ENCODE peak calls at places on chromosome 13, in ten cellular contexts. One of them, this sample, is unnamed.

GRCh38 chr13:24208314-24208713 is 47.8 kb downstream of the SPATA13 start:
- DNase-seq in gastrocnemius medialis: no peak
- DNase-seq in myocyte: peak; percentile 83
- DNase-seq in GDM1: no peak
- DNase-seq in Daoy: peak; percentile 80
- DNase-seq in NCI-H774: no peak
- DNase-seq in activated CD4-positive, CD25-positive, alpha-beta regulatory T cell treated with anti-CD3 and anti-CD28 coated beads, Interleukin-2, amount 50 U/mL, for 16 hours: no peak
- DNase-seq in left ventricle myocardium superior: no peak
- DNase-seq in effector memory CD8-positive, alpha-beta T cell: no peak
- DNase-seq in Calu3: no peak
- DNase-seq in this sample: no peak

GRCh38 chr13:45540864-45541263 is 74.7 kb downstream of the ERICH6B start:
- DNase-seq in NCI-H774: no peak
- DNase-seq in Calu3: no peak
- DNase-seq in gastrocnemius medialis: no peak
- DNase-seq in myocyte: no peak
- DNase-seq in activated CD4-positive, CD25-positive, alpha-beta regulatory T cell treated with anti-CD3 and anti-CD28 coated beads, Interleukin-2, amount 50 U/mL, for 16 hours: no peak
- DNase-seq in effector memory CD8-positive, alpha-beta T cell: no peak
- DNase-seq in GDM1: no peak
- DNase-seq in left ventricle myocardium superior: no peak
- DNase-seq in Daoy: no peak
- DNase-seq in this sample: no peak

GRCh38 chr13:43246382-43246781 is 223.0 kb downstream of the DNAJC15 start:
- DNase-seq in myocyte: no peak
- DNase-seq in GDM1: no peak
- DNase-seq in NCI-H774: no peak
- DNase-seq in effector memory CD8-positive, alpha-beta T cell: no peak
- DNase-seq in Daoy: no peak
- DNase-seq in gastrocnemius medialis: no peak
- DNase-seq in Calu3: no peak
- DNase-seq in left ventricle myocardium superior: no peak
- DNase-seq in activated CD4-positive, CD25-positive, alpha-beta regulatory T cell treated with anti-CD3 and anti-CD28 coated beads, Interleukin-2, amount 50 U/mL, for 16 hours: no peak
- DNase-seq in this sample: no peak

GRCh38 chr13:28344163-28344562 is 150.8 kb downstream of the FLT1 start:
- DNase-seq in left ventricle myocardium superior: no peak
- DNase-seq in Daoy: no peak
- DNase-seq in myocyte: no peak
- DNase-seq in GDM1: no peak
- DNase-seq in effector memory CD8-positive, alpha-beta T cell: no peak
- DNase-seq in Calu3: no peak
- DNase-seq in NCI-H774: no peak
- DNase-seq in activated CD4-positive, CD25-positive, alpha-beta regulatory T cell treated with anti-CD3 and anti-CD28 coated beads, Interleukin-2, amount 50 U/mL, for 16 hours: no peak
- DNase-seq in gastrocnemius medialis: no peak
- DNase-seq in this sample: no peak

GRCh38 chr13:33927315-33927714 is 109.4 kb downstream of the RFC3 start:
- DNase-seq in GDM1: no peak
- DNase-seq in myocyte: peak; percentile 32
- DNase-seq in gastrocnemius medialis: no peak
- DNase-seq in effector memory CD8-positive, alpha-beta T cell: no peak
- DNase-seq in NCI-H774: no peak
- DNase-seq in Daoy: peak; percentile 22
- DNase-seq in activated CD4-positive, CD25-positive, alpha-beta regulatory T cell treated with anti-CD3 and anti-CD28 coated beads, Interleukin-2, amount 50 U/mL, for 16 hours: no peak
- DNase-seq in left ventricle myocardium superior: no peak
- DNase-seq in Calu3: no peak
- DNase-seq in this sample: no peak

GRCh38 chr13:76638882-76639281 is 247.3 kb downstream of the KCTD12 start:
- DNase-seq in gastrocnemius medialis: no peak
- DNase-seq in myocyte: no peak
- DNase-seq in Calu3: no peak
- DNase-seq in left ventricle myocardium superior: no peak
- DNase-seq in activated CD4-positive, CD25-positive, alpha-beta regulatory T cell treated with anti-CD3 and anti-CD28 coated beads, Interleukin-2, amount 50 U/mL, for 16 hours: no peak
- DNase-seq in NCI-H774: no peak
- DNase-seq in Daoy: no peak
- DNase-seq in effector memory CD8-positive, alpha-beta T cell: no peak
- DNase-seq in GDM1: no peak
- DNase-seq in this sample: no peak

GRCh38 chr13:100128373-100128772 is 39.5 kb downstream of the PCCA start:
- DNase-seq in myocyte: no peak
- DNase-seq in gastrocnemius medialis: no peak
- DNase-seq in activated CD4-positive, CD25-positive, alpha-beta regulatory T cell treated with anti-CD3 and anti-CD28 coated beads, Interleukin-2, amount 50 U/mL, for 16 hours: no peak
- DNase-seq in Daoy: peak; percentile 61
- DNase-seq in effector memory CD8-positive, alpha-beta T cell: no peak
- DNase-seq in left ventricle myocardium superior: no peak
- DNase-seq in GDM1: peak; percentile 10
- DNase-seq in Calu3: no peak
- DNase-seq in NCI-H774: no peak
- DNase-seq in this sample: no peak

GRCh38 chr13:20570540-20570939 is 3.6 kb downstream of the IFT88 start:
- DNase-seq in Daoy: no peak
- DNase-seq in myocyte: no peak
- DNase-seq in effector memory CD8-positive, alpha-beta T cell: no peak
- DNase-seq in GDM1: no peak
- DNase-seq in gastrocnemius medialis: no peak
- DNase-seq in activated CD4-positive, CD25-positive, alpha-beta regulatory T cell treated with anti-CD3 and anti-CD28 coated beads, Interleukin-2, amount 50 U/mL, for 16 hours: no peak
- DNase-seq in Calu3: no peak
- DNase-seq in NCI-H774: no peak
- DNase-seq in left ventricle myocardium superior: no peak
- DNase-seq in this sample: no peak

GRCh38 chr13:65594255-65594654 is 1635.9 kb downstream of the PCDH9 start:
- DNase-seq in NCI-H774: no peak
- DNase-seq in gastrocnemius medialis: no peak
- DNase-seq in Calu3: no peak
- DNase-seq in myocyte: no peak
- DNase-seq in Daoy: no peak
- DNase-seq in effector memory CD8-positive, alpha-beta T cell: no peak
- DNase-seq in GDM1: no peak
- DNase-seq in left ventricle myocardium superior: no peak
- DNase-seq in activated CD4-positive, CD25-positive, alpha-beta regulatory T cell treated with anti-CD3 and anti-CD28 coated beads, Interleukin-2, amount 50 U/mL, for 16 hours: no peak
- DNase-seq in this sample: no peak

GRCh38 chr13:43785166-43785680 is 1.5 kb downstream of the ENOX1 start:
- DNase-seq in Daoy: no peak
- DNase-seq in effector memory CD8-positive, alpha-beta T cell: no peak
- DNase-seq in activated CD4-positive, CD25-positive, alpha-beta regulatory T cell treated with anti-CD3 and anti-CD28 coated beads, Interleukin-2, amount 50 U/mL, for 16 hours: no peak
- DNase-seq in GDM1: no peak
- DNase-seq in left ventricle myocardium superior: no peak
- DNase-seq in NCI-H774: no peak
- DNase-seq in Calu3: no peak
- DNase-seq in myocyte: no peak
- DNase-seq in gastrocnemius medialis: no peak
- DNase-seq in this sample: no peak

GRCh38 chr13:76600086-76600485 is 286.1 kb downstream of the KCTD12 start:
- DNase-seq in gastrocnemius medialis: no peak
- DNase-seq in GDM1: no peak
- DNase-seq in left ventricle myocardium superior: no peak
- DNase-seq in NCI-H774: no peak
- DNase-seq in effector memory CD8-positive, alpha-beta T cell: no peak
- DNase-seq in Calu3: no peak
- DNase-seq in Daoy: no peak
- DNase-seq in activated CD4-positive, CD25-positive, alpha-beta regulatory T cell treated with anti-CD3 and anti-CD28 coated beads, Interleukin-2, amount 50 U/mL, for 16 hours: no peak
- DNase-seq in myocyte: peak; percentile 33
- DNase-seq in this sample: no peak

GRCh38 chr13:54424344-54424743 is 1395.7 kb downstream of the OLFM4 start:
- DNase-seq in activated CD4-positive, CD25-positive, alpha-beta regulatory T cell treated with anti-CD3 and anti-CD28 coated beads, Interleukin-2, amount 50 U/mL, for 16 hours: no peak
- DNase-seq in left ventricle myocardium superior: no peak
- DNase-seq in NCI-H774: no peak
- DNase-seq in gastrocnemius medialis: no peak
- DNase-seq in effector memory CD8-positive, alpha-beta T cell: no peak
- DNase-seq in GDM1: no peak
- DNase-seq in Daoy: no peak
- DNase-seq in Calu3: no peak
- DNase-seq in myocyte: no peak
- DNase-seq in this sample: no peak

GRCh38 chr13:23321534-23322241 is 111.8 kb downstream of the SACS start:
- DNase-seq in NCI-H774: no peak
- DNase-seq in effector memory CD8-positive, alpha-beta T cell: no peak
- DNase-seq in activated CD4-positive, CD25-positive, alpha-beta regulatory T cell treated with anti-CD3 and anti-CD28 coated beads, Interleukin-2, amount 50 U/mL, for 16 hours: no peak
- DNase-seq in Calu3: peak; percentile 5
- DNase-seq in myocyte: peak; percentile 96
- DNase-seq in gastrocnemius medialis: peak; percentile 50
- DNase-seq in GDM1: no peak
- DNase-seq in left ventricle myocardium superior: peak; percentile 41
- DNase-seq in Daoy: peak; percentile 92
- DNase-seq in this sample: no peak

GRCh38 chr13:41246969-41247750 is 16.2 kb downstream of the MTRF1 start:
- DNase-seq in Calu3: no peak
- DNase-seq in Daoy: no peak
- DNase-seq in activated CD4-positive, CD25-positive, alpha-beta regulatory T cell treated with anti-CD3 and anti-CD28 coated beads, Interleukin-2, amount 50 U/mL, for 16 hours: no peak
- DNase-seq in effector memory CD8-positive, alpha-beta T cell: no peak
- DNase-seq in left ventricle myocardium superior: no peak
- DNase-seq in NCI-H774: no peak
- DNase-seq in myocyte: peak; percentile 72
- DNase-seq in GDM1: no peak
- DNase-seq in gastrocnemius medialis: peak; percentile 42
- DNase-seq in this sample: no peak

GRCh38 chr13:108494991-108495661 is 134.3 kb upstream of the MYO16 start:
- DNase-seq in myocyte: no peak
- DNase-seq in Daoy: no peak
- DNase-seq in gastrocnemius medialis: no peak
- DNase-seq in left ventricle myocardium superior: no peak
- DNase-seq in GDM1: no peak
- DNase-seq in activated CD4-positive, CD25-positive, alpha-beta regulatory T cell treated with anti-CD3 and anti-CD28 coated beads, Interleukin-2, amount 50 U/mL, for 16 hours: no peak
- DNase-seq in NCI-H774: no peak
- DNase-seq in effector memory CD8-positive, alpha-beta T cell: no peak
- DNase-seq in Calu3: no peak
- DNase-seq in this sample: no peak

GRCh38 chr13:37870895-37871550 is 1.5 kb upstream of the TRPC4 start:
- DNase-seq in Daoy: no peak
- DNase-seq in GDM1: no peak
- DNase-seq in gastrocnemius medialis: no peak
- DNase-seq in activated CD4-positive, CD25-positive, alpha-beta regulatory T cell treated with anti-CD3 and anti-CD28 coated beads, Interleukin-2, amount 50 U/mL, for 16 hours: no peak
- DNase-seq in Calu3: no peak
- DNase-seq in effector memory CD8-positive, alpha-beta T cell: no peak
- DNase-seq in myocyte: peak; percentile 49
- DNase-seq in left ventricle myocardium superior: no peak
- DNase-seq in NCI-H774: no peak
- DNase-seq in this sample: no peak

GRCh38 chr13:40336228-40337221 is 329.9 kb downstream of the FOXO1 start:
- DNase-seq in gastrocnemius medialis: no peak
- DNase-seq in Daoy: no peak
- DNase-seq in NCI-H774: peak; percentile 15
- DNase-seq in activated CD4-positive, CD25-positive, alpha-beta regulatory T cell treated with anti-CD3 and anti-CD28 coated beads, Interleukin-2, amount 50 U/mL, for 16 hours: no peak
- DNase-seq in Calu3: peak; percentile 30
- DNase-seq in effector memory CD8-positive, alpha-beta T cell: no peak
- DNase-seq in myocyte: no peak
- DNase-seq in left ventricle myocardium superior: no peak
- DNase-seq in GDM1: no peak
- DNase-seq in this sample: no peak

GRCh38 chr13:95122063-95122462 is 179.2 kb downstream of the ABCC4 start:
- DNase-seq in NCI-H774: no peak
- DNase-seq in Calu3: no peak
- DNase-seq in Daoy: no peak
- DNase-seq in activated CD4-positive, CD25-positive, alpha-beta regulatory T cell treated with anti-CD3 and anti-CD28 coated beads, Interleukin-2, amount 50 U/mL, for 16 hours: no peak
- DNase-seq in left ventricle myocardium superior: no peak
- DNase-seq in myocyte: no peak
- DNase-seq in effector memory CD8-positive, alpha-beta T cell: no peak
- DNase-seq in GDM1: no peak
- DNase-seq in gastrocnemius medialis: no peak
- DNase-seq in this sample: no peak

GRCh38 chr13:109647046-109647445 is 139.3 kb downstream of the IRS2 start:
- DNase-seq in Daoy: peak; percentile 48
- DNase-seq in myocyte: no peak
- DNase-seq in effector memory CD8-positive, alpha-beta T cell: no peak
- DNase-seq in Calu3: peak; percentile 42
- DNase-seq in activated CD4-positive, CD25-positive, alpha-beta regulatory T cell treated with anti-CD3 and anti-CD28 coated beads, Interleukin-2, amount 50 U/mL, for 16 hours: no peak
- DNase-seq in NCI-H774: no peak
- DNase-seq in left ventricle myocardium superior: no peak
- DNase-seq in gastrocnemius medialis: no peak
- DNase-seq in GDM1: no peak
- DNase-seq in this sample: no peak

GRCh38 chr13:79541426-79542049 is 60.6 kb downstream of the NDFIP2 start:
- DNase-seq in activated CD4-positive, CD25-positive, alpha-beta regulatory T cell treated with anti-CD3 and anti-CD28 coated beads, Interleukin-2, amount 50 U/mL, for 16 hours: no peak
- DNase-seq in Calu3: peak; percentile 0
- DNase-seq in GDM1: no peak
- DNase-seq in NCI-H774: no peak
- DNase-seq in left ventricle myocardium superior: no peak
- DNase-seq in Daoy: peak; percentile 21
- DNase-seq in effector memory CD8-positive, alpha-beta T cell: peak; percentile 16
- DNase-seq in gastrocnemius medialis: no peak
- DNase-seq in myocyte: peak; percentile 73
- DNase-seq in this sample: peak; percentile 84

GRCh38 chr13:51259359-51259645 is 37.1 kb downstream of the FAM124A start:
- DNase-seq in Daoy: no peak
- DNase-seq in left ventricle myocardium superior: no peak
- DNase-seq in myocyte: no peak
- DNase-seq in Calu3: no peak
- DNase-seq in NCI-H774: no peak
- DNase-seq in effector memory CD8-positive, alpha-beta T cell: no peak
- DNase-seq in GDM1: no peak
- DNase-seq in activated CD4-positive, CD25-positive, alpha-beta regulatory T cell treated with anti-CD3 and anti-CD28 coated beads, Interleukin-2, amount 50 U/mL, for 16 hours: no peak
- DNase-seq in gastrocnemius medialis: no peak
- DNase-seq in this sample: no peak

GRCh38 chr13:110209950-110210603 is 96.9 kb downstream of the COL4A1 start:
- DNase-seq in myocyte: no peak
- DNase-seq in left ventricle myocardium superior: no peak
- DNase-seq in Daoy: no peak
- DNase-seq in gastrocnemius medialis: no peak
- DNase-seq in Calu3: no peak
- DNase-seq in NCI-H774: no peak
- DNase-seq in effector memory CD8-positive, alpha-beta T cell: no peak
- DNase-seq in GDM1: no peak
- DNase-seq in activated CD4-positive, CD25-positive, alpha-beta regulatory T cell treated with anti-CD3 and anti-CD28 coated beads, Interleukin-2, amount 50 U/mL, for 16 hours: no peak
- DNase-seq in this sample: no peak

GRCh38 chr13:53137777-53138176 is 109.2 kb downstream of the OLFM4 start:
- DNase-seq in NCI-H774: no peak
- DNase-seq in Calu3: no peak
- DNase-seq in Daoy: peak; percentile 62
- DNase-seq in gastrocnemius medialis: peak; percentile 15
- DNase-seq in left ventricle myocardium superior: no peak
- DNase-seq in activated CD4-positive, CD25-positive, alpha-beta regulatory T cell treated with anti-CD3 and anti-CD28 coated beads, Interleukin-2, amount 50 U/mL, for 16 hours: no peak
- DNase-seq in effector memory CD8-positive, alpha-beta T cell: no peak
- DNase-seq in GDM1: no peak
- DNase-seq in myocyte: no peak
- DNase-seq in this sample: no peak

GRCh38 chr13:67123165-67123564 is 107.0 kb downstream of the PCDH9 start:
- DNase-seq in gastrocnemius medialis: no peak
- DNase-seq in left ventricle myocardium superior: no peak
- DNase-seq in Daoy: no peak
- DNase-seq in GDM1: no peak
- DNase-seq in effector memory CD8-positive, alpha-beta T cell: no peak
- DNase-seq in Calu3: no peak
- DNase-seq in activated CD4-positive, CD25-positive, alpha-beta regulatory T cell treated with anti-CD3 and anti-CD28 coated beads, Interleukin-2, amount 50 U/mL, for 16 hours: no peak
- DNase-seq in NCI-H774: no peak
- DNase-seq in myocyte: no peak
- DNase-seq in this sample: no peak

GRCh38 chr13:92390217-92390616 is 836.4 kb upstream of the GPC6 start:
- DNase-seq in myocyte: peak; percentile 8
- DNase-seq in Daoy: no peak
- DNase-seq in effector memory CD8-positive, alpha-beta T cell: no peak
- DNase-seq in NCI-H774: peak; percentile 57
- DNase-seq in left ventricle myocardium superior: no peak
- DNase-seq in Calu3: no peak
- DNase-seq in GDM1: no peak
- DNase-seq in gastrocnemius medialis: no peak
- DNase-seq in activated CD4-positive, CD25-positive, alpha-beta regulatory T cell treated with anti-CD3 and anti-CD28 coated beads, Interleukin-2, amount 50 U/mL, for 16 hours: no peak
- DNase-seq in this sample: no peak

GRCh38 chr13:99258210-99258860 is at the start of gene GPR18:
- DNase-seq in Daoy: no peak
- DNase-seq in Calu3: no peak
- DNase-seq in myocyte: no peak
- DNase-seq in activated CD4-positive, CD25-positive, alpha-beta regulatory T cell treated with anti-CD3 and anti-CD28 coated beads, Interleukin-2, amount 50 U/mL, for 16 hours: no peak
- DNase-seq in left ventricle myocardium superior: no peak
- DNase-seq in effector memory CD8-positive, alpha-beta T cell: no peak
- DNase-seq in GDM1: no peak
- DNase-seq in gastrocnemius medialis: no peak
- DNase-seq in NCI-H774: no peak
- DNase-seq in this sample: no peak

GRCh38 chr13:29969286-29969685 is 118.9 kb upstream of the UBL3 start:
- DNase-seq in activated CD4-positive, CD25-positive, alpha-beta regulatory T cell treated with anti-CD3 and anti-CD28 coated beads, Interleukin-2, amount 50 U/mL, for 16 hours: no peak
- DNase-seq in NCI-H774: no peak
- DNase-seq in Daoy: peak; percentile 62
- DNase-seq in myocyte: no peak
- DNase-seq in effector memory CD8-positive, alpha-beta T cell: no peak
- DNase-seq in GDM1: no peak
- DNase-seq in left ventricle myocardium superior: no peak
- DNase-seq in Calu3: no peak
- DNase-seq in gastrocnemius medialis: no peak
- DNase-seq in this sample: no peak

GRCh38 chr13:26749285-26749684 is 11.3 kb downstream of the GPR12 start:
- DNase-seq in gastrocnemius medialis: no peak
- DNase-seq in NCI-H774: no peak
- DNase-seq in activated CD4-positive, CD25-positive, alpha-beta regulatory T cell treated with anti-CD3 and anti-CD28 coated beads, Interleukin-2, amount 50 U/mL, for 16 hours: no peak
- DNase-seq in left ventricle myocardium superior: no peak
- DNase-seq in Daoy: no peak
- DNase-seq in GDM1: no peak
- DNase-seq in myocyte: no peak
- DNase-seq in effector memory CD8-positive, alpha-beta T cell: no peak
- DNase-seq in Calu3: no peak
- DNase-seq in this sample: no peak